ENCODE peak calls at places on chromosomes 16 and 17, in six cellular contexts. T is cardiac muscle cell, S is stomach, U is thoracic aorta, R is adrenal gland, P is endothelial cell of umbilical vein. V is an unnamed sample. For H3K4me1, the result is how much of the 10 kb centered on the place peaks cover.

GRCh38 chr16:66293207-66293735 is 73.2 kb upstream of the CDH5 start:
- DNase-seq in T (no peak), S (peak), U (no peak), R (no peak), P (no peak), V (no peak)

GRCh38 chr17:42311240-42312034 is 23.1 kb downstream of the STAT5A start:
- DNase-seq in T (peak), S (peak), U (peak), R (peak), P (no peak), V (peak)

GRCh38 chr17:79034931-79035485 is 11.0 kb downstream of the C1QTNF1 start:
- DNase-seq in T (no peak), S (no peak), U (no peak), R (no peak), P (no peak), V (no peak)

GRCh38 chr16:3642397-3643094 is 11.9 kb upstream of the DNASE1 start:
- DNase-seq in T (peak), S (peak), U (no peak), R (peak), P (peak), V (peak)

GRCh38 chr16:69109486-69110270 is 4.2 kb downstream of the HAS3 start:
- DNase-seq in T (no peak), S (no peak), U (no peak), R (no peak), P (no peak), V (no peak)

GRCh38 chr17:2792541-2793169 is 3.6 kb upstream of the RAP1GAP2 start:
- DNase-seq in T (no peak), S (no peak), U (no peak), R (no peak), P (no peak), V (no peak)

GRCh38 chr16:81582655-81583441 is 138.2 kb downstream of the CMIP start:
- DNase-seq in T (no peak), S (no peak), U (no peak), R (peak), P (no peak), V (no peak)

GRCh38 chr17:63171428-63172205 is 205.6 kb downstream of the TANC2 start:
- DNase-seq in T (no peak), S (no peak), U (no peak), R (no peak), P (peak), V (no peak)

GRCh38 chr16:82533161-82533560 is 93.6 kb upstream of the CDH13 start:
- DNase-seq in T (no peak), S (no peak), U (no peak), R (no peak), P (no peak), V (no peak)

GRCh38 chr17:74290340-74290739 is 16.3 kb downstream of the DNAI2 start:
- DNase-seq in T (no peak), S (no peak), U (no peak), R (no peak), P (no peak), V (no peak)

GRCh38 chr16:51152691-51153261 is 1.7 kb upstream of the SALL1 start:
- DNase-seq in T (peak), S (no peak), U (no peak), R (no peak), P (no peak), V (no peak)

GRCh38 chr17:50767030-50767429 is 288 bp downstream of the ANKRD40CL start:
- DNase-seq in T (no peak), S (no peak), U (no peak), R (peak), P (no peak), V (no peak)

GRCh38 chr16:1141201-1141600 is 11.7 kb upstream of the CACNA1H start:
- DNase-seq in T (no peak), S (no peak), U (no peak), R (no peak), P (no peak), V (no peak)

GRCh38 chr16:660132-660458 is 7.8 kb upstream of the RHOT2 start:
- DNase-seq in T (no peak), S (no peak), U (no peak), R (no peak), P (no peak), V (no peak)

GRCh38 chr17:57955183-57955952 is at the start of gene CUEDC1:
- DNase-seq in T (peak), S (peak), U (no peak), R (peak), P (peak), V (peak)

GRCh38 chr16:76441391-76441790 is 164.2 kb downstream of the CNTNAP4 start:
- DNase-seq in T (no peak), S (no peak), U (no peak), R (no peak), P (no peak), V (no peak)

GRCh38 chr17:81042606-81043005 is 7.7 kb downstream of the BAIAP2 start:
- DNase-seq in T (no peak), S (no peak), U (no peak), R (no peak), P (no peak), V (peak)

GRCh38 chr17:81044764-81045589 is 10.0 kb downstream of the BAIAP2 start:
- DNase-seq in T (no peak), S (peak), U (no peak), R (peak), P (peak), V (peak)

GRCh38 chr17:81044428-81044763 is 9.4 kb downstream of the BAIAP2 start:
- DNase-seq in T (no peak), S (no peak), U (no peak), R (no peak), P (no peak), V (no peak)

GRCh38 chr17:81043725-81044427 is 8.9 kb downstream of the BAIAP2 start:
- DNase-seq in T (no peak), S (peak), U (no peak), R (no peak), P (peak), V (no peak)

GRCh38 chr17:81043319-81043724 is 8.4 kb downstream of the BAIAP2 start:
- DNase-seq in T (no peak), S (no peak), U (no peak), R (no peak), P (no peak), V (no peak)
- H3K4me1 ChIP-seq in T (under half), S (half or more), U (under half), R (under half), P (under half), V (half or more)

GRCh38 chr17:19010729-19011505 is 6.4 kb upstream of the FAM83G start:
- DNase-seq in T (no peak), S (peak), U (no peak), R (no peak), P (no peak), V (no peak)
- H3K4me1 ChIP-seq in T (under half), S (under half), U (under half), R (under half), P (under half), V (under half)

DNA sequence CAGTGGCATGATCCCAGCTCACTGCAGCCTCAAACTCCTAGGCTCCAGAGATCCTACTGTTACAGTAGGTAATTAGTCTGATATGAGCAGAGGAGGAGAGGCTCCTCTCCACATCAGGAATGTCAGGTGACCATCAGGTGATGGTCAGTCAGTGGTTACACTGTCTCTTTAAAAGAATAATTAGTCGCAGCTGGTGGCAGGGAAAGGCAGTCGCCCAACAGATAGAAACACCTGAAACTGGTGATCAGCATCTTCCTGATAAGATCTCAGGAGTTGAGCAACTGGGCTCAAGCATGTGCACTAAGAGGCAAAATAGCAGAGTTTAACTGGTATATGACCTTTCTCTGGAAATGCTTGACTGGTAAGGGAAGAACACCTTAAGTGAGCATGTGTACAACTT is 21.5 kb upstream of the ABCA5 start:
- DNase-seq in T (no peak), S (no peak), U (no peak), R (no peak), P (no peak), V (no peak)
- H3K4me1 ChIP-seq in T (under half), S (under half), U (under half), R (under half), P (under half), V (under half)

GRCh38 chr17:1376061-1376460 is 24.0 kb downstream of the YWHAE start:
- DNase-seq in T (no peak), S (no peak), U (no peak), R (no peak), P (no peak), V (no peak)

GRCh38 chr17:1379930-1380313 is 20.1 kb downstream of the YWHAE start:
- DNase-seq in T (no peak), S (no peak), U (no peak), R (no peak), P (no peak), V (no peak)

GRCh38 chr17:1375615-1376014 is 24.4 kb downstream of the YWHAE start:
- DNase-seq in T (no peak), S (no peak), U (no peak), R (no peak), P (no peak), V (no peak)

GRCh38 chr17:1379208-1379929 is 20.7 kb downstream of the YWHAE start:
- DNase-seq in T (no peak), S (no peak), U (no peak), R (no peak), P (no peak), V (no peak)

DNA sequence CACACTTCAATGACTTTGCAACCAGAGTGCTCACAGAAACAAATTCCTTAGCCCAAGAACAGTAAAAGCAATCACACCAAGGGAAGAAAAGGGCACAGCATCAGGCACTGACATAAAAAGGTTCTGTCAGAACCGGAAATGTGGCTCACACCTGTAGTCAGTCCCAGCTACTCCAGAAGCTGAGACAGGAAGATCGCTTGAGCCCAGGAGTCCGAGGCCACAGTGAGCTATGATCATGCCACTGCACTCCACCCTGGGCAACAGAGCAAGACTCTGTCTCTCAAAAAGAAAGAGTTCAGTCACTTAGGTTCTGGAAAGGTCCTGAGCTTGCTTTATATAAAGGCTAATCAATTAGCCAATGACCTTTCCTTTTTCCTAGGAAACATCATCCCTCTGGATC is 22.7 kb downstream of the YWHAE start:
- DNase-seq in T (no peak), S (no peak), U (no peak), R (no peak), P (no peak), V (no peak)
- H3K4me1 ChIP-seq in T (under half), S (half or more), U (half or more), R (under half), P (under half), V (under half)

GRCh38 chr16:10947211-10947787 is 2.9 kb downstream of the CLEC16A start:
- DNase-seq in T (no peak), S (no peak), U (no peak), R (no peak), P (no peak), V (no peak)
- H3K4me1 ChIP-seq in T (under half), S (under half), U (under half), R (under half), P (under half), V (under half)

DNA sequence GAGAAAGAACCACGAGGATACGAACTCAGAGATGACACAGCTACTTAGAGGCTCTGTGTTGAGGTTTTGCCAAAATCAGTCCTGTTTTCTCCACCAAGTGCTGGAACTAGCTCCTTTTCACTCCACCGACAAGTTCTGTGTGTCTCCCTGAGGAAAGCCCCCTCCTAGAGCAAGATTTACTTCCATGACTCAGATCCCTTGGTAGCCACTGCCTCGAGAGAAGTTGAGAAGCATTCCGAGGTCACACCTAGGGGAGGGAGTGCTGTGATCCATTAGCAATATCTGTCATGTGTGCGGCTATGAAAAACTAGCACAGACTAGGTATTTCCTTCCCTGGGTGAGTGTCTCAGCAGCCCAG is 30.6 kb downstream of the IL21R start:
- DNase-seq in T (no peak), S (no peak), U (no peak), R (peak), P (no peak), V (no peak)
- H3K4me1 ChIP-seq in T (under half), S (under half), U (under half), R (under half), P (under half), V (under half)

DNA sequence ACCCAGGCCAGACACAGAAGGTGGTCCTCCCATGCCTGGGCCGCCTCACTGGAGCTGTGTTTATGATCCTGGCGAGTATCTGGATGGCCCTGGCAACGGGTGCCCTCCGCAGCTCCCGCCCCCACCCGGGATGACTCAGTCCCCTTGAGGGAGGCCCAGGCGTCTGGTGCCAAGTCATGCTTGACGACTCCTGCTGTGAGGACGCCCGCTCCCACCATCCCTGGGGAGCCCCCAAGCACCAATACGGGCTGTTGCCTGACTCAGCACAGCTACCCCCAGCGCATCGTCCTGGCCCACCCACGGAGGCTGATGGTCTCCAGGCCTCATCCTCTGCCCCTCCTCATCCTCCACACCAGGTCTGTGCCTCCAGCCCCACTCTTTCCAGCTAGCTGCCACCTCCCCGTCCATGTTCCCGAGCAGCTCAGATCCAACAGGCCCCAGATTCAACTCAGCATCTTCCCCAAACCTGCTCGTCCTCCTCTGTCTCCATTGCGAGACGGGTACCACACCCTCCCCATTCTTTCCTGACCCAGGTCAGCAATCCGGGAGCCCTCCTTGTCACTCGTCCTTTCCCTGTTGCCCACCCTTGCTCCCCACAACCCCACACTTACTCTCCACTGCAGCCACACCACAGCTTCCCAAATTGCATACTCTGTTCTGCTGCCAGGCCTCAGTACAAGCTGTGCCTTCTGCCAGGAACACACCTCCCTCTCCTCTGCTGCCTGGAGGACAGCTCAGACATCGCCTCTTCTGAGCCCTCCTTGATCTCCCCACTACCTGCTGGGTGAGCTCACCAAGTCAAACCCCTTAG is 2.6 kb downstream of the CAMKK1 start:
- DNase-seq in T (no peak), S (peak), U (peak), R (peak), P (peak), V (peak)
- H3K4me1 ChIP-seq in T (under half), S (half or more), U (under half), R (half or more), P (half or more), V (under half)

DNA sequence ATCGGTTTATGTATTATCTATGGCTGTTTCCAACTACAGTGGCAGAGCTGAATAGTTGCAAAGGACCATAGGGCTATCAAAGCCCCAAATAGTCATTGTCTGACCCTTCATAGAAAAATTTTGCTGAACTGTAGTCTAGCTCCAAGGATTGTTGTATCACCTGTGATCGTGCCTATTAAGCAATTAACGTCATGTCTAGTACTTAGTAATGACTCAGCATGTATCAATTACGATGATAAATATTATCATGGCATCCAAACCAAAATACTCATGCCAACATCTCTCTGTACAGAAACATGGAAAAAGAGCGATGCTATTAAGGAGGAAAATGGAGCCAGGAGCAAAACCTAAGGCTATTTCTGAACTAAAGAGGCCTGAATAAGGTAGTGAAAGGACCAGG is 165.5 kb downstream of the IRX3 start:
- DNase-seq in T (no peak), S (no peak), U (no peak), R (no peak), P (no peak), V (no peak)
- H3K4me1 ChIP-seq in T (under half), S (under half), U (under half), R (under half), P (under half), V (under half)

GRCh38 chr16:84224554-84224953 is 15.3 kb downstream of the KCNG4 start:
- DNase-seq in T (no peak), S (no peak), U (no peak), R (no peak), P (no peak), V (no peak)
- H3K4me1 ChIP-seq in T (under half), S (under half), U (under half), R (under half), P (under half), V (under half)

DNA sequence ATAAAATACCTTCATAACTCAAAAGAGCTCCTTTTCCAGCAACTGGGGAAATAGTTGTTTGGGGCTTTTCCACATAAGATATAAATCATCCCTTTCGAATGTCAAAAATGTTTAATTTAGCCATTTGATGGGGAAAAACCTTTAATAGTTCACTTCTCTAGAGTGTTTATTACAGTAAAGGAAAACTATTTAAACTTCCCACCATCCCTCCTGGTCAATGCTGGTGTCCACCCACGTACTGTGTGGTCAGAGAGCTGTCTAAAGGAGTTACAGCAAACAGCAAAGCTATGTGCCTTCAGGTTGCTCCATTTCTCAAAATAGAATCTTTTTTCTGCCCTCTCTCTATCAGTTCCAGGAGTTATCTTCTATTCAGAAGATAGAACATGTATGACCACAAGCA is 33.5 kb downstream of the KANSL1 start:
- DNase-seq in T (no peak), S (no peak), U (no peak), R (no peak), P (no peak), V (no peak)
- H3K4me1 ChIP-seq in T (under half), S (half or more), U (half or more), R (half or more), P (under half), V (under half)